ENCODE peak calls at places on chromosomes 6 and 20, in four cellular contexts. B is pancreas, Q is cardiac fibroblast, P is heart right ventricle. I is an unnamed sample.

GRCh38 chr20:37244572-37244957 is 17.0 kb downstream of the GHRH start:
- DNase-seq in Q (no peak), B (no peak), P (no peak), I (no peak)

GRCh38 chr6:165042912-165043311 is 266.5 kb downstream of the C6orf118 start:
- DNase-seq in B (no peak), P (no peak), Q (no peak), I (no peak)

GRCh38 chr6:160328447-160328846 is 19.7 kb upstream of the SLC22A3 start:
- DNase-seq in P (no peak), B (no peak), Q (no peak), I (no peak)

GRCh38 chr6:118968416-118968815 is 33.5 kb upstream of the MCM9 start:
- DNase-seq in Q (peak), P (peak), B (no peak), I (no peak)

GRCh38 chr6:4358414-4359107 is 223.2 kb upstream of the ECI2 start:
- DNase-seq in Q (peak), B (peak), P (peak), I (peak)

GRCh38 chr6:163883946-163884345 is 469.4 kb downstream of the QKI start:
- DNase-seq in Q (no peak), P (no peak), B (no peak), I (no peak)

GRCh38 chr6:43838276-43839036 is 68.4 kb downstream of the VEGFA start:
- DNase-seq in P (peak), Q (peak), B (peak), I (peak)

GRCh38 chr20:61445741-61446140 is 193.7 kb downstream of the CDH4 start:
- DNase-seq in P (no peak), Q (no peak), B (no peak), I (no peak)

GRCh38 chr6:164359036-164359435 is 944.5 kb downstream of the QKI start:
- DNase-seq in Q (no peak), B (no peak), P (no peak), I (no peak)

GRCh38 chr20:19880256-19881079 is 122.4 kb downstream of the RIN2 start:
- DNase-seq in B (no peak), Q (peak), P (no peak), I (no peak)
- H3K4me3 ChIP-seq in B (no peak), Q (no peak), P (no peak), I (no peak)

GRCh38 chr20:54506643-54507042 is 31.2 kb downstream of the DOK5 start:
- DNase-seq in Q (no peak), P (no peak), B (no peak), I (no peak)
- H3K4me3 ChIP-seq in Q (no peak), P (no peak), B (no peak), I (no peak)

DNA sequence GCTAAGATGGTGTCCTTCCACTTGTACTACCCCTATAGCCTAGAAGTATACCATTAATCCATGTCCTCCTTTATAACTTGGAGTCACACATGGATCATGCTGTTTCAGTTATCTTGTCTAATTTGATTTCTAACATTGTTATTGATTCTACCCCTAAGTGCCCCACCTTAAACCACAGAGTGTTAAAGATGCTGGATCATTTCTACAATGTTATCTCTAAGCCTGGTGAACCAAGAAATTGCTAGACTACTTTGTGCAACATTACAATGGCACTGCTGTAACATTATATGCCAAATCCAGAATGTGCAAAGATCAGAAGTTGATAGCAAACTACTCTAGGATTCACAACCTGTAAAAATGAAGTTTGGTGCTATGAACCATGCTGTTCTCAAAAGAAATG is 1.7 kb downstream of the CGA start:
- DNase-seq in P (no peak), Q (peak), B (no peak), I (no peak)
- H3K4me3 ChIP-seq in P (no peak), Q (no peak), B (no peak), I (no peak)

GRCh38 chr20:45101333-45101850 is 465 bp upstream of the KCNS1 start:
- DNase-seq in Q (no peak), P (no peak), B (no peak), I (no peak)
- H3K4me3 ChIP-seq in Q (no peak), P (no peak), B (no peak), I (no peak)

GRCh38 chr6:38088010-38088409 is 268.5 kb downstream of the ZFAND3 start:
- DNase-seq in Q (no peak), B (no peak), P (no peak), I (no peak)

GRCh38 chr6:38091626-38092025 is 272.1 kb downstream of the ZFAND3 start:
- DNase-seq in P (no peak), Q (no peak), B (no peak), I (no peak)

GRCh38 chr6:38095054-38095453 is 275.5 kb downstream of the ZFAND3 start:
- DNase-seq in P (no peak), Q (peak), B (no peak), I (no peak)

GRCh38 chr6:38088794-38089193 is 269.3 kb downstream of the ZFAND3 start:
- DNase-seq in P (no peak), Q (no peak), B (no peak), I (no peak)

GRCh38 chr6:38092462-38092861 is 272.9 kb downstream of the ZFAND3 start:
- DNase-seq in P (no peak), Q (no peak), B (no peak), I (no peak)
- H3K4me3 ChIP-seq in P (no peak), Q (no peak), B (no peak), I (no peak)